ENCODE peak calls at places on chromosomes 3 and 15, in six cellular contexts. T, C, V, I, A and O are unnamed samples.

GRCh38 chr3:97942801-97943546 is 29.3 kb downstream of the RIOX2 start:
- DNase-seq in A (no peak), I (no peak), C (no peak), T (no peak), V (no peak), O (no peak)

GRCh38 chr3:46882377-46883015 is 5.0 kb downstream of the PTH1R start:
- DNase-seq in I (no peak), V (peak; percentile 55), T (peak; percentile 62), A (no peak), C (no peak), O (no peak)

GRCh38 chr3:14902719-14903118 is 44.7 kb upstream of the NR2C2 start:
- DNase-seq in C (peak; percentile 40), T (no peak), A (peak; percentile 59), I (peak; percentile 81), V (peak; percentile 79), O (peak; percentile 53)

GRCh38 chr3:134598813-134599563 is 51.8 kb downstream of the KY start:
- DNase-seq in C (no peak), A (no peak), V (no peak), T (no peak), I (no peak), O (no peak)

GRCh38 chr3:98596902-98597500 is 3.6 kb upstream of the CPOX start:
- DNase-seq in T (no peak), V (no peak), A (no peak), I (no peak), C (no peak), O (no peak)

GRCh38 chr3:129001101-129001816 is at the start of gene EFCC1:
- DNase-seq in V (peak; percentile 79), I (peak; percentile 85), C (peak; percentile 45), T (peak; percentile 92), A (peak; percentile 71), O (peak; percentile 57)

GRCh38 chr3:42600958-42601675 is 631 bp downstream of the NKTR start:
- DNase-seq in A (peak; percentile 75), T (peak; percentile 89), C (peak; percentile 56), V (peak; percentile 61), I (peak; percentile 72), O (no peak)

GRCh38 chr3:161567962-161568361 is 71.4 kb downstream of the OTOL1 start:
- DNase-seq in V (no peak), T (no peak), C (no peak), I (no peak), A (no peak), O (no peak)

GRCh38 chr15:92801774-92802464 is 98.2 kb upstream of the CHD2 start:
- DNase-seq in A (peak; percentile 76), T (no peak), I (peak; percentile 56), V (no peak), C (peak; percentile 47), O (no peak)

GRCh38 chr3:86225461-86225860 is 765.5 kb downstream of the VGLL3 start:
- DNase-seq in V (no peak), A (no peak), T (no peak), I (no peak), C (no peak), O (no peak)

GRCh38 chr15:51401872-51402517 is 60.5 kb downstream of the GLDN start:
- DNase-seq in A (peak; percentile 67), T (peak; percentile 67), C (peak; percentile 45), I (peak; percentile 38), V (no peak), O (no peak)

GRCh38 chr15:35925634-35926380 is 379.8 kb upstream of the DPH6 start:
- DNase-seq in A (no peak), T (no peak), C (no peak), I (no peak), V (no peak), O (no peak)

GRCh38 chr3:73625124-73625665 is 454 bp upstream of the PDZRN3 start:
- DNase-seq in V (peak; percentile 51), A (no peak), T (peak; percentile 61), C (peak; percentile 36), I (peak; percentile 54), O (peak; percentile 50)

GRCh38 chr15:65902373-65902772 is 33.1 kb downstream of the RAB11A start:
- DNase-seq in A (peak; percentile 78), V (no peak), C (peak; percentile 34), T (no peak), I (peak; percentile 31), O (peak; percentile 81)

GRCh38 chr3:9021610-9022009 is 58.3 kb upstream of the RAD18 start:
- DNase-seq in V (no peak), C (no peak), T (peak; percentile 20), I (no peak), A (no peak), O (no peak)

GRCh38 chr3:126348308-126348920 is 8.8 kb downstream of the KLF15 start:
- DNase-seq in V (peak; percentile 10), A (peak; percentile 24), I (no peak), C (no peak), T (peak; percentile 37), O (no peak)

DNA sequence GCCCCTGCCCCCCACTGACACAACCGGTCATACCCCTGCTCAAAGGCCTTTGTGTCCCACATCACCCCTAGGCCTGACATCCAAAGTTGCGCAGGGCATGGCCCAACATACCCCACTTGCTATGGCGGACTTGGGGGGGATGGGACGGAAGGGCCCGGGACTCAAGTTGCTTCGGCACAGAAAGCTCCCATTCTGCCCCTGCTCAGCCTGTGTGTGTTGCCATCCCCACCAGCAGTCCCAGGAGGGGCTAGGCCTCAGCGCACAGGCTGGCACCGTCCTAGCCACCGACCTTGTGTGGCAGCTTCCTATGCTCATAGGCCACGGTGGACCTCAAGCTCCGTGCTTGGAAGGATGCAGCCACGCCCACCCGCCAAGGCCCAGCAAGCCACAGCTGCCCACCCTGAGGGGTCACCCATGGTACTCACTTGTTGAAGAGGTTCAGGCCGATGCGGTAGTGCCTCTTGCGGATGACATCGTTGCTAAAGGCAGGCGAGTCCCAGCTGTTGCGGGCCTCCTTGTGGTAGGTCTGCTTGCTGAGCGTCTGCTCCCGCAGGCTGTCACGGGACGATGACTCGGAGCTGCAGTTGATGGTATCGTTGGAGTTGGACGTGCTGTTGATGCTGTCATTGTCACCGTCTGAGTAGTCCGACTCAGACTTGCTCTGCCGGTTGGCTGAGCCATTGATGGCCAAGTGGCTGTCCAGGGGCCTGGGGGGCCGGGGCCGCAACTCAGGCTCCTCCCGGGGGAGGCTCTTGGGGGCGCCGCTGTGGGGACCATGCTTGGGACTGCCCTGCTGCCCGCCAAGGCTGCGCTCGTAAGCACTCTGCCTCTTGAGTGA is 93.9 kb upstream of the RPL32 start:
- DNase-seq in A (no peak), T (no peak), I (no peak), C (no peak), V (no peak), O (no peak)
- H3K36me3 ChIP-seq in A (peaks cover 92% of the 10 kb centered on the region), T (no peaks in the 10 kb centered on the region), I (peaks cover 23% of the 10 kb centered on the region), C (no peaks in the 10 kb centered on the region), V (no peaks in the 10 kb centered on the region), O (no peaks in the 10 kb centered on the region)

GRCh38 chr3:168091299-168091852 is 4.3 kb downstream of the GOLIM4 start:
- DNase-seq in T (no peak), I (no peak), C (no peak), A (no peak), V (no peak), O (no peak)
- H3K4me1 ChIP-seq in T (peaks cover 27% of the 10 kb centered on the region), I (peaks cover 95% of the 10 kb centered on the region), C (peaks cover 74% of the 10 kb centered on the region), A (peaks cover 45% of the 10 kb centered on the region), V (peaks cover 14% of the 10 kb centered on the region), O (peaks cover 50% of the 10 kb centered on the region)

GRCh38 chr3:123641505-123641904 is 56.7 kb upstream of the HACD2 start:
- DNase-seq in C (no peak), I (no peak), T (no peak), A (no peak), V (no peak), O (no peak)
- H3K36me3 ChIP-seq in C (no peaks in the 10 kb centered on the region), I (peaks cover 4% of the 10 kb centered on the region), T (no peaks in the 10 kb centered on the region), A (peaks cover 65% of the 10 kb centered on the region), V (no peaks in the 10 kb centered on the region), O (no peaks in the 10 kb centered on the region)

DNA sequence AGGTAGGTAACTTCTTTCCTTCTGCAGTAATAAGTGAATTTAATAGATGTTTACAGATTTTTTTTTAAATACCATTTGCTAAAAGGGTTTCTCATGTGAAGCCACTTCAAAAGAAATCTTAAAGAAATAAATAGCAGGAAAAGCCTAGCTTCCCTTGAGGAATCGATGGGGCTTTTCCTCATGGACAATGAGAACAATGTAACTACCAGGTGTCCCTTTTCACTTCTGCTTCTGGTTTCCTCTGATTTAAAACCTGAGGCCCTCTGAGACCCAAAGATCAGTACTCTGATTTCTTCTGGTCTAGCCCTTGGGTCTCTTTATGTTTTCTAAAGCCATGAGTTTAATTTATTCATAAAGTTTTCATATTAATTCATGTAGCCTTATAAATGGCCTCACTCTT is 13.1 kb upstream of the TMEM42 start:
- DNase-seq in T (no peak), V (no peak), C (no peak), I (no peak), A (no peak), O (no peak)
- H3K4me1 ChIP-seq in T (no peaks in the 10 kb centered on the region), V (no peaks in the 10 kb centered on the region), C (peaks cover 8% of the 10 kb centered on the region), I (peaks cover 29% of the 10 kb centered on the region), A (no peaks in the 10 kb centered on the region), O (no peaks in the 10 kb centered on the region)